ENCODE peak calls at places on chromosome 17, in four cellular contexts. E, I, A and V are unnamed samples.

GRCh38 chr17:77358801-77359716 is 218.3 kb downstream of the SEC14L1 start:
- DNase-seq in E (peak; percentile 1), I (no peak), A (peak; percentile 9), V (no peak)

GRCh38 chr17:65268832-65269231 is 131.7 kb downstream of the RGS9 start:
- DNase-seq in E (no peak), I (no peak), A (no peak), V (no peak)

GRCh38 chr17:35243459-35244204 is 760 bp downstream of the SLFN5 start:
- DNase-seq in E (peak; percentile 34), I (peak; percentile 46), A (peak; percentile 49), V (peak; percentile 25)

GRCh38 chr17:77399319-77399959 is 258.7 kb downstream of the SEC14L1 start:
- DNase-seq in E (no peak), I (no peak), A (no peak), V (no peak)

GRCh38 chr17:56897646-56898424 is 16.0 kb downstream of the TRIM25 start:
- DNase-seq in E (no peak), I (no peak), A (no peak), V (no peak)

GRCh38 chr17:41527076-41528023 is 758 bp downstream of the KRT19 start:
- DNase-seq in E (peak; percentile 52), I (no peak), A (peak; percentile 44), V (no peak)

GRCh38 chr17:39813631-39814030 is 50.5 kb downstream of the IKZF3 start:
- DNase-seq in E (no peak), I (no peak), A (no peak), V (no peak)

GRCh38 chr17:19464033-19465026 is 53.3 kb downstream of the RNF112 start:
- DNase-seq in E (no peak), I (no peak), A (peak; percentile 35), V (peak; percentile 53)

GRCh38 chr17:33689725-33690124 is 396.6 kb upstream of the ASIC2 start:
- DNase-seq in E (no peak), I (no peak), A (no peak), V (no peak)

GRCh38 chr17:62704381-62704971 is 77.0 kb downstream of the MRC2 start:
- DNase-seq in E (peak; percentile 37), I (peak; percentile 49), A (peak; percentile 34), V (peak; percentile 29)

GRCh38 chr17:75652934-75653549 is 13.9 kb downstream of the RECQL5 start:
- DNase-seq in E (no peak), I (no peak), A (no peak), V (no peak)

GRCh38 chr17:77516902-77517301 is 376.1 kb downstream of the SEC14L1 start:
- DNase-seq in E (no peak), I (no peak), A (peak; percentile 21), V (no peak)

GRCh38 chr17:59361916-59362810 is 30.7 kb downstream of the YPEL2 start:
- DNase-seq in E (no peak), I (no peak), A (no peak), V (no peak)

GRCh38 chr17:75826561-75827290 is 17.5 kb downstream of the UNC13D start:
- DNase-seq in E (no peak), I (no peak), A (no peak), V (no peak)

GRCh38 chr17:7114241-7114874 is at the start of gene ASGR2:
- DNase-seq in E (no peak), I (no peak), A (no peak), V (no peak)

GRCh38 chr17:45098081-45098868 is 34.0 kb downstream of the PLCD3 start:
- DNase-seq in E (no peak), I (no peak), A (no peak), V (no peak)

GRCh38 chr17:55266051-55266957 is 1.5 kb downstream of the HLF start:
- DNase-seq in E (peak; percentile 64), I (no peak), A (no peak), V (no peak)

GRCh38 chr17:21275579-21276339 is 8.8 kb upstream of the MAP2K3 start:
- DNase-seq in E (peak; percentile 94), I (peak; percentile 92), A (peak; percentile 95), V (peak; percentile 88)

GRCh38 chr17:63082273-63082861 is 116.3 kb downstream of the TANC2 start:
- DNase-seq in E (no peak), I (no peak), A (no peak), V (no peak)

GRCh38 chr17:6061290-6061689 is 8.9 kb upstream of the WSCD1 start:
- DNase-seq in E (no peak), I (no peak), A (no peak), V (no peak)

GRCh38 chr17:76103274-76104139 is at the start of gene EXOC7:
- DNase-seq in E (peak; percentile 87), I (peak; percentile 90), A (peak; percentile 94), V (peak; percentile 88)

GRCh38 chr17:40651939-40652338 is 4.3 kb upstream of the SMARCE1 start:
- DNase-seq in E (no peak), I (no peak), A (no peak), V (no peak)

GRCh38 chr17:30363715-30364202 is 15.0 kb upstream of the CPD start:
- DNase-seq in E (peak; percentile 51), I (no peak), A (peak; percentile 51), V (no peak)

GRCh38 chr17:51119415-51120356 is 982 bp downstream of the SPAG9 start:
- DNase-seq in E (peak; percentile 41), I (peak; percentile 26), A (peak; percentile 44), V (peak; percentile 32)

DNA sequence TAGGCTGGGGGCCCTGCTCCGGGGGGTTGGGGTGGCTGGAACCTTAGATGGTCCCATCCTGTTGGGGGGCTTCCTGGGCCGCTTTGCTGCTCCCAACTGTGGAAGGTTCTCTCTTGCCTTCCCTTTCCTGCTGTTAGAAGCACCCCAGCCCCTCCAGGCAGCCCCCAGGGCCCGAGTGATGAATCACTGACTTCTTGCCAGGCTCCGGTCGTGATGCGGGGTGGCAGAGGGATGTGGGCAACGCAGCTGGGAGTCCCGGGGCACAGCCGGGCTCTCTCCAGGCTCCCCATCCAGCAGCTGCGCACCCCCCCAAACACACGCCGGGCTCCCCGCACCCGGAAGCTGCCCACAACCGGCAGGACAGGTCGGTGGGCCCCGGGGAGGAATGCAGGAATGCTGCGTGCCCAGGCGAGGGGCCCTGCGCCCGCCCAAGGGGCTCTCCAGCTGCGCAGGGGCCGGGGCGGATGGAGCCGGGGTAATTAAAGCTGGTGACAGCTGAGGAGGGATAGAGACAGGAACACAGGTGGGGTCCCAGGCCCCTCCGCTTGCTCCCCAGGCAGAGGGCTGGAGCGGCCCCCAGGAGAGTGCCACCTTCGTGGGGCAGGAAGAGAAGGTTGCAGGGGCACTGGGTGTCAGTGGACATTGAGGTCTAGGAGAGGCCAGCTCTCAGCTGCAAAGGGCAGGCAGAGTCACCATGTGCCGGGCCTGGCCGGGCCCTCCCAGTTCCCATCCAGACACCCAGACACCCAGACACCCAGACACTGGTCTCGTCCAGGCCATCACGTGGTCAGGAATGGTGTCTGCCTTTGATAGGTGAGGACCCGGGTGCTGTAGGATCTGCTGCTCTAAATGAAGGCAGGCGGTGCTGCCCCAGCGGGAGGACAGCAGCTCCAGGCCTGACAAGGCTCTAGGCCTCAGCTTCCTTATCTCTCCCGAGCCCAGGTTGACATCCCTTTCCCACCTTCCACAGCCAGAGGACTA is 15.0 kb upstream of the SLC38A10 start:
- DNase-seq in E (no peak), I (no peak), A (no peak), V (no peak)
- TF ChIP-seq CTCF in E (no peak), I (no peak), A (no peak), V (no peak)

DNA sequence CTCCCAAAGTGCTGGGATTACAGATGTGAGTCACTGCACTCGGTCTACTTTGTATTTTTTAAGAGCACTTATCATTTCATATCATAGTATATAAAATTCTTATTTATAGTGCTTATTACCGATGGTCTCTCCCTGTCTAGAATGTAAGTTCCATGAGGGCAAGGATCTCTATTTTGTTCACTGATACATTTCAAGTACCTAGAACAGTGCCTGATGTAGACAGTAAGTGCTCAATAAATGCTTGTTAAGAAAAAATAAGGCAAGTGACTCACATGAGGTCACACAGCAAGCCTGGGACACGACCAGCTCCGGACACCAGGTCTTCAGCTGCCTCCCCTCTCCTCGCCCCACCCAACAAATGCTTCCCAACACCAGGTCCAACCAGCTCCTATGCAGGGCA is 23.9 kb downstream of the TRPV3 start:
- DNase-seq in E (no peak), I (no peak), A (no peak), V (no peak)
- H3K27ac ChIP-seq in E (no peak overlapping the region), I (no peak overlapping the region), A (no peak overlapping the region), V (peak overlapping the region; percentile 88)

GRCh38 chr17:73435412-73435811 is 123.6 kb upstream of the CDC42EP4 start:
- DNase-seq in E (no peak), I (no peak), A (no peak), V (no peak)
- TF ChIP-seq POLR2A in E (no peak), I (no peak), A (no peak), V (no peak)

GRCh38 chr17:16492613-16493290 is 759 bp upstream of the LRRC75A start:
- DNase-seq in E (no peak), I (no peak), A (no peak), V (no peak)

GRCh38 chr17:16491131-16491702 is 776 bp downstream of the LRRC75A start:
- DNase-seq in E (peak; percentile 32), I (no peak), A (peak; percentile 28), V (no peak)

GRCh38 chr17:16488572-16488997 is 3.4 kb downstream of the LRRC75A start:
- DNase-seq in E (peak; percentile 63), I (no peak), A (peak; percentile 75), V (no peak)

GRCh38 chr17:16493470-16494048 is 1.6 kb upstream of the LRRC75A start:
- DNase-seq in E (no peak), I (no peak), A (no peak), V (no peak)

DNA sequence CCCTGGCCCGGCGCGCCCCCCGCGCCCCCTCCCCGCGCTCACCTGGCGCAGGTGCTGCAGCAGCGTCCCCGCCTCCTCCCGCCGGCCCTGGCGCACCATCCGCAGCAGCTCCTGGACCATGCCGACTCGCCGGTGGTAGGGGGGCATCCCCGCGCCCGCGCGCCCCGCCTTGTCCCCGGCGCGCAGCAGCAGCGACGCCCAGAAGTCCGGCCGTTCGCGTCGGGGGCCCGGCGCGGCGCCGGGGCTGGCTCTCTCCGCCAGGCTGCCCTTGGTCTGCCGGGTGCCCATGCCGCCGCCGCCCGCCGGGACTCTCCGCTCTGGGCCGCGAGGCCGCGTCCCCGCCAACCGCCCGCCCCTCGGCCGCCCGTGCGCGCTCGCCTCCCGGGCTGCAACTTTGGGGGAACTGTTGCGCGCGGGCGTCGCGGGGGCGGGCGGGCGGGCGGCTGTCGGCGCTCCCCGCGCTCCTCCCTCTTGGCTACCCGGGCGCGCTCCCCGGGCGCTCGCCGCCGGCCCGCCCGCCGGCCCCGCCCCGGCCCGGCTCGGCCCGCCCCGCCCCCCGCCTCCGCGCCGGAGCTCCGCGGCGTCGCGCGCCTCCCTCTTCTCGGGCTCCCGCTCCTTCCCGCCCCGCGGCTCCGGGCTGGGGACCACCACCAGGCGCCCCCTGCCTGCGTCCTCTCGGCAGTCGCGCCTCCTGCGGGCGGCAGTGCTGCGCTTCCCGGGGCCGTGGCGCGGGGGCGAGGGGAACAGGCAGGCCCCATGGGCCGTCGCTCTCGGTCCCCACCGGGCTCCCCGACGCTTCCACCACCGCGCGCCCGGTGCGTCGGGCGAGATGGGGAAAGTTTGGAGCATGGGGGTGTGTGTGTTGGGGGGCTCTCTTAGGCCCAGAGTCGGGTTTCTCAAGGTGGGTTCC is at the start of gene LRRC75A:
- DNase-seq in E (peak; percentile 48), I (peak; percentile 21), A (peak; percentile 59), V (no peak)
- TF ChIP-seq CTCF in E (no peak), I (no peak), A (no peak), V (no peak)